ENCODE peak calls at places on chromosomes 4 and X, in ten cellular contexts. O, H, A, B, R, D, Z, Y, G and V are unnamed samples.
A peak's percentile ranks its signal among the peaks of the same experiment; 100 is the strongest.

GRCh38 chr4:113998026-113998425 is 18.6 kb upstream of the ARSJ start:
- DNase-seq in R (no peak), A (no peak), B (no peak), H (no peak), G (no peak), O (no peak), Y (no peak), D (no peak), Z (no peak), V (no peak)

GRCh38 chr4:7945709-7946380 is 6.2 kb upstream of the AFAP1 start:
- DNase-seq in D (no peak), O (no peak), A (no peak), G (no peak), H (no peak), R (no peak), Z (no peak), Y (no peak), B (no peak), V (no peak)

GRCh38 chrX:104165894-104166734 is at the start of gene FAM199X:
- DNase-seq in B (peak; percentile 88), Z (peak; percentile 88), G (peak; percentile 85), R (peak; percentile 88), H (peak; percentile 82), Y (peak; percentile 77), O (peak; percentile 88), A (peak; percentile 93), D (peak; percentile 95), V (peak; percentile 94)

GRCh38 chrX:51641421-51642021 is 22.8 kb upstream of the CENPVL3 start:
- DNase-seq in R (no peak), H (peak; percentile 60), Z (peak; percentile 47), A (peak; percentile 60), B (no peak), O (no peak), Y (peak; percentile 23), G (peak; percentile 37), D (peak; percentile 67), V (peak; percentile 53)

GRCh38 chr4:13902141-13902540 is 274.6 kb upstream of the BOD1L1 start:
- DNase-seq in O (no peak), H (peak; percentile 43), G (no peak), B (no peak), Y (no peak), A (peak; percentile 12), D (no peak), R (no peak), Z (no peak), V (no peak)

GRCh38 chr4:146342600-146343192 is 128.4 kb downstream of the REELD1 start:
- DNase-seq in O (no peak), R (no peak), H (peak; percentile 47), B (no peak), A (peak; percentile 56), G (peak; percentile 22), Z (peak; percentile 42), D (peak; percentile 34), Y (peak; percentile 13), V (no peak)

GRCh38 chr4:105059337-105059736 is 87.3 kb upstream of the TET2 start:
- DNase-seq in A (no peak), B (no peak), Z (no peak), O (no peak), Y (peak; percentile 18), R (no peak), G (peak; percentile 30), H (no peak), D (no peak), V (no peak)

GRCh38 chr4:25821899-25822298 is 40.9 kb downstream of the SEL1L3 start:
- DNase-seq in R (no peak), O (no peak), H (no peak), Z (no peak), D (peak; percentile 38), G (no peak), A (no peak), B (no peak), Y (no peak), V (no peak)

GRCh38 chrX:31266172-31267076 is 194.6 kb upstream of the FTHL17 start:
- DNase-seq in H (no peak), Z (peak; percentile 68), O (peak; percentile 40), R (peak; percentile 65), D (peak; percentile 75), Y (no peak), B (peak; percentile 46), A (peak; percentile 44), G (peak; percentile 28), V (peak; percentile 79)

GRCh38 chr4:151538963-151539362 is 130.0 kb downstream of the FHIP1A start:
- DNase-seq in B (no peak), R (no peak), D (no peak), A (no peak), Z (no peak), G (no peak), O (no peak), H (no peak), Y (no peak), V (no peak)

GRCh38 chr4:117326091-117326490 is 240.7 kb upstream of the TRAM1L1 start:
- DNase-seq in R (no peak), A (no peak), D (no peak), H (no peak), B (no peak), Z (no peak), Y (no peak), G (peak; percentile 14), O (no peak), V (no peak)

GRCh38 chrX:19760345-19760744 is 127.1 kb downstream of the SH3KBP1 start:
- DNase-seq in Y (no peak), R (no peak), G (peak; percentile 8), Z (no peak), B (no peak), D (no peak), A (peak; percentile 20), O (no peak), H (no peak), V (no peak)

GRCh38 chr4:103415801-103416200 is 217.7 kb upstream of the CENPE start:
- DNase-seq in H (no peak), B (no peak), A (no peak), D (no peak), Z (no peak), G (no peak), R (no peak), Y (no peak), O (no peak), V (no peak)

GRCh38 chr4:141309864-141310263 is 89.2 kb downstream of the ZNF330 start:
- DNase-seq in Z (no peak), Y (no peak), D (no peak), A (no peak), G (no peak), H (no peak), B (no peak), R (no peak), O (no peak), V (no peak)

GRCh38 chr4:172734555-172734954 is 434.1 kb upstream of the GALNT7 start:
- DNase-seq in A (no peak), Y (no peak), Z (no peak), O (no peak), D (no peak), B (no peak), R (no peak), H (no peak), G (no peak), V (no peak)

GRCh38 chr4:172740434-172740833 is 428.2 kb upstream of the GALNT7 start:
- DNase-seq in R (no peak), Z (no peak), O (no peak), Y (peak; percentile 8), G (peak; percentile 27), D (no peak), A (no peak), B (no peak), H (no peak), V (no peak)

DNA sequence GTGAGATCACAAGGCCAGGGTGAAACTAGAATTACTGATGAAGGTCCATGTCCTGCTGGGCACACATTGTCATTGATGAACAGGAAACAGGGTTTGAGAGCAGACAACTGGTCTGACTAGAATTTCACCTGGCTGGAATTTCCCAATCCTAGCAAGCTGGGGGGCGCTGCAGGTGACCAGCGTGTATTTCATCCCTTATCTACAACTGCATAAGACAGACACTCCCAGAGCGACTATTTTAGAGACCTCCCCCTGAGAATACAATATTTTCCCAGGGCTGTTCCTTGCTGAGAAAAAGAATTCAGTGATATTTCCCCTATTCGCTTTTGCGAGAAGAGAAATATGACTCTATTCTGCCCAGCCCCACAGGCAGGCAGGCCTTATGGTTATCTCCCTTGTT is 432.6 kb upstream of the GALNT7 start:
- DNase-seq in O (no peak), G (no peak), H (no peak), R (no peak), D (no peak), Y (no peak), A (no peak), Z (peak; percentile 2), B (no peak), V (no peak)
- H3K9me3 ChIP-seq in O (no peaks in the 10 kb centered on the region), G (no peaks in the 10 kb centered on the region), H (peaks cover 13% of the 10 kb centered on the region), R (peaks cover 34% of the 10 kb centered on the region), D (peaks cover 11% of the 10 kb centered on the region), Y (peaks cover 7% of the 10 kb centered on the region), A (no peaks in the 10 kb centered on the region), Z (no peaks in the 10 kb centered on the region), B (peaks cover 7% of the 10 kb centered on the region), V (peaks cover 56% of the 10 kb centered on the region)

GRCh38 chrX:23908219-23909003 is 605 bp downstream of the CXorf58 start:
- DNase-seq in B (no peak), Y (no peak), Z (peak; percentile 61), D (no peak), H (no peak), G (no peak), O (no peak), R (no peak), A (no peak), V (peak; percentile 69)
- H3K4me3 ChIP-seq in B (no peak overlapping the region), Y (peak overlapping the region; percentile 72), Z (peak overlapping the region; percentile 89), D (peak overlapping the region; percentile 93), H (peak overlapping the region; percentile 33), G (peak overlapping the region; percentile 47), O (peak overlapping the region; percentile 75), R (peak overlapping the region; percentile 46), A (peak overlapping the region; percentile 69), V (peak overlapping the region; percentile 72)

GRCh38 chrX:54992911-54993622 is 921 bp downstream of the PFKFB1 start:
- DNase-seq in G (no peak), R (no peak), B (no peak), Z (no peak), H (no peak), Y (no peak), A (no peak), O (no peak), D (no peak), V (no peak)
- H3K9me3 ChIP-seq in G (no peaks in the 10 kb centered on the region), R (peaks cover under 1% of the 10 kb centered on the region), B (no peaks in the 10 kb centered on the region), Z (no peaks in the 10 kb centered on the region), H (no peaks in the 10 kb centered on the region), Y (no peaks in the 10 kb centered on the region), A (no peaks in the 10 kb centered on the region), O (no peaks in the 10 kb centered on the region), D (no peaks in the 10 kb centered on the region), V (no peaks in the 10 kb centered on the region)

GRCh38 chrX:111361751-111362150 is 50.2 kb downstream of the DCX start:
- DNase-seq in O (no peak), Y (no peak), A (no peak), H (no peak), G (no peak), B (no peak), Z (no peak), D (no peak), R (no peak), V (no peak)

GRCh38 chrX:111360839-111361238 is 51.2 kb downstream of the DCX start:
- DNase-seq in B (no peak), Z (no peak), O (no peak), G (no peak), Y (no peak), R (no peak), H (no peak), A (no peak), D (no peak), V (peak; percentile 72)

GRCh38 chrX:111365770-111366325 is 46.1 kb downstream of the DCX start:
- DNase-seq in Y (no peak), O (no peak), B (no peak), R (no peak), A (no peak), H (no peak), D (no peak), Z (no peak), G (no peak), V (no peak)

GRCh38 chrX:111363741-111364140 is 48.3 kb downstream of the DCX start:
- DNase-seq in D (no peak), O (no peak), Y (no peak), G (no peak), H (no peak), B (no peak), A (no peak), R (no peak), Z (no peak), V (no peak)
- H3K4me3 ChIP-seq in D (no peak overlapping the region), O (no peak overlapping the region), Y (no peak overlapping the region), G (no peak overlapping the region), H (no peak overlapping the region), B (no peak overlapping the region), A (no peak overlapping the region), R (no peak overlapping the region), Z (no peak overlapping the region), V (no peak overlapping the region)